ENCODE peak calls at places on chromosomes 12 and 14, in nine cellular contexts. I, G, R, P, O, N, F, W and D are unnamed samples.

GRCh38 chr12:90298289-90298948 is 589.8 kb upstream of the ATP2B1 start:
- DNase-seq in R (no peak), F (no peak), G (no peak), P (no peak), W (no peak), O (no peak), N (no peak), I (no peak), D (no peak)

GRCh38 chr12:70260610-70261009 is 17.4 kb downstream of the CNOT2 start:
- DNase-seq in I (no peak), G (no peak), P (no peak), O (no peak), R (no peak), F (no peak), W (no peak), N (no peak), D (no peak)

GRCh38 chr12:127810026-127810425 is 456.9 kb upstream of the TMEM132C start:
- DNase-seq in R (no peak), W (no peak), I (no peak), O (peak), P (no peak), G (peak), N (no peak), F (peak), D (no peak)

GRCh38 chr14:23538785-23539184 is 12.8 kb downstream of the ZFHX2 start:
- DNase-seq in N (no peak), G (peak), W (no peak), O (no peak), F (peak), I (no peak), P (no peak), R (peak), D (no peak)

GRCh38 chr12:48671231-48671856 is 10.7 kb downstream of the KANSL2 start:
- DNase-seq in G (no peak), W (no peak), R (no peak), F (no peak), O (no peak), P (no peak), N (no peak), I (no peak), D (no peak)

GRCh38 chr12:26918321-26919215 is 19.2 kb downstream of the INTS13 start:
- DNase-seq in O (no peak), N (no peak), W (no peak), G (no peak), F (no peak), P (no peak), R (peak), I (no peak), D (no peak)

GRCh38 chr14:92610849-92611271 is 97.3 kb downstream of the RIN3 start:
- DNase-seq in P (no peak), F (no peak), W (no peak), R (no peak), N (no peak), I (no peak), O (no peak), G (no peak), D (no peak)

GRCh38 chr14:75982724-75983358 is 1.0 kb upstream of the TGFB3 start:
- DNase-seq in N (peak), F (peak), R (no peak), G (peak), I (no peak), W (no peak), P (no peak), O (no peak), D (no peak)